ENCODE peak calls at places on chromosomes 12 and 14, in seven cellular contexts. One of them, this sample, is unnamed.

GRCh38 chr14:54590481-54590880 is 23.6 kb downstream of the SAMD4A start:
- DNase-seq in IMR-90: no peak
- DNase-seq in lower lobe of right lung: no peak
- DNase-seq in kidney: no peak
- DNase-seq in HCT116: no peak
- DNase-seq in ovary: no peak
- DNase-seq in coronary artery: no peak
- DNase-seq in this sample: no peak

GRCh38 chr12:25839470-25839869 is 119.0 kb upstream of the RASSF8 start:
- DNase-seq in IMR-90: peak; percentile 70
- DNase-seq in lower lobe of right lung: no peak
- DNase-seq in kidney: no peak
- DNase-seq in HCT116: no peak
- DNase-seq in ovary: no peak
- DNase-seq in coronary artery: no peak
- DNase-seq in this sample: no peak

GRCh38 chr12:94174576-94174975 is 26.2 kb downstream of the PLXNC1 start:
- DNase-seq in IMR-90: no peak
- DNase-seq in lower lobe of right lung: peak; percentile 66
- DNase-seq in kidney: no peak
- DNase-seq in HCT116: no peak
- DNase-seq in ovary: no peak
- DNase-seq in coronary artery: no peak
- DNase-seq in this sample: no peak

GRCh38 chr12:31331242-31331641 is 5.3 kb upstream of the SINHCAF start:
- DNase-seq in IMR-90: no peak
- DNase-seq in lower lobe of right lung: no peak
- DNase-seq in kidney: no peak
- DNase-seq in HCT116: no peak
- DNase-seq in ovary: no peak
- DNase-seq in coronary artery: no peak
- DNase-seq in this sample: no peak

GRCh38 chr12:18262514-18262913 is 1.2 kb downstream of the PIK3C2G start:
- DNase-seq in IMR-90: peak; percentile 15
- DNase-seq in lower lobe of right lung: no peak
- DNase-seq in kidney: no peak
- DNase-seq in HCT116: no peak
- DNase-seq in ovary: no peak
- DNase-seq in coronary artery: no peak
- DNase-seq in this sample: no peak

GRCh38 chr12:68792952-68793351 is 15.0 kb upstream of the MDM2 start:
- DNase-seq in IMR-90: peak; percentile 49
- DNase-seq in lower lobe of right lung: no peak
- DNase-seq in kidney: no peak
- DNase-seq in HCT116: peak; percentile 59
- DNase-seq in ovary: no peak
- DNase-seq in coronary artery: no peak
- DNase-seq in this sample: no peak

GRCh38 chr14:39229222-39229543 is 4.5 kb upstream of the MIA2 start:
- DNase-seq in IMR-90: peak; percentile 7
- DNase-seq in lower lobe of right lung: no peak
- DNase-seq in kidney: no peak
- DNase-seq in HCT116: no peak
- DNase-seq in ovary: no peak
- DNase-seq in coronary artery: no peak
- DNase-seq in this sample: no peak

GRCh38 chr14:90382491-90383125 is 14.2 kb upstream of the CALM1 start:
- DNase-seq in IMR-90: peak; percentile 79
- DNase-seq in lower lobe of right lung: peak; percentile 78
- DNase-seq in kidney: peak; percentile 86
- DNase-seq in HCT116: peak; percentile 42
- DNase-seq in ovary: peak; percentile 76
- DNase-seq in coronary artery: peak; percentile 86
- DNase-seq in this sample: peak; percentile 81

GRCh38 chr12:96015672-96016071 is 19.5 kb upstream of the HAL start:
- DNase-seq in IMR-90: peak; percentile 22
- DNase-seq in lower lobe of right lung: no peak
- DNase-seq in kidney: no peak
- DNase-seq in HCT116: no peak
- DNase-seq in ovary: no peak
- DNase-seq in coronary artery: no peak
- DNase-seq in this sample: no peak

GRCh38 chr12:31922341-31923062 is 36.7 kb upstream of the RESF1 start:
- DNase-seq in IMR-90: peak; percentile 3
- DNase-seq in lower lobe of right lung: no peak
- DNase-seq in kidney: no peak
- DNase-seq in HCT116: peak; percentile 18
- DNase-seq in ovary: no peak
- DNase-seq in coronary artery: no peak
- DNase-seq in this sample: no peak

GRCh38 chr12:67968316-67968715 is 20.9 kb upstream of the IFNG-AS1 start:
- DNase-seq in IMR-90: no peak
- DNase-seq in lower lobe of right lung: no peak
- DNase-seq in kidney: no peak
- DNase-seq in HCT116: no peak
- DNase-seq in ovary: no peak
- DNase-seq in coronary artery: no peak
- DNase-seq in this sample: no peak

GRCh38 chr12:104485651-104486341 is 29.0 kb downstream of the CHST11 start:
- DNase-seq in IMR-90: no peak
- DNase-seq in lower lobe of right lung: no peak
- DNase-seq in kidney: no peak
- DNase-seq in HCT116: no peak
- DNase-seq in ovary: no peak
- DNase-seq in coronary artery: no peak
- DNase-seq in this sample: no peak

GRCh38 chr14:68137704-68138619 is 318.4 kb downstream of the RAD51B start:
- DNase-seq in IMR-90: peak; percentile 95
- DNase-seq in lower lobe of right lung: no peak
- DNase-seq in kidney: peak; percentile 84
- DNase-seq in HCT116: peak; percentile 84
- DNase-seq in ovary: no peak
- DNase-seq in coronary artery: peak; percentile 78
- DNase-seq in this sample: no peak

GRCh38 chr14:106831322-106831720 is 1304.9 kb downstream of the TMEM121 start:
- DNase-seq in IMR-90: no peak
- DNase-seq in lower lobe of right lung: peak; percentile 65
- DNase-seq in kidney: no peak
- DNase-seq in HCT116: no peak
- DNase-seq in ovary: peak; percentile 35
- DNase-seq in coronary artery: no peak
- DNase-seq in this sample: peak; percentile 71

GRCh38 chr12:109685574-109686447 is 27.8 kb upstream of the FAM222A start:
- DNase-seq in IMR-90: no peak
- DNase-seq in lower lobe of right lung: no peak
- DNase-seq in kidney: peak; percentile 7
- DNase-seq in HCT116: no peak
- DNase-seq in ovary: no peak
- DNase-seq in coronary artery: no peak
- DNase-seq in this sample: no peak

GRCh38 chr14:89040438-89041244 is 216.2 kb downstream of the TTC8 start:
- DNase-seq in IMR-90: peak; percentile 86
- DNase-seq in lower lobe of right lung: peak; percentile 87
- DNase-seq in kidney: peak; percentile 94
- DNase-seq in HCT116: peak; percentile 73
- DNase-seq in ovary: peak; percentile 92
- DNase-seq in coronary artery: peak; percentile 95
- DNase-seq in this sample: peak; percentile 92
- H3K4me3 ChIP-seq in IMR-90: peak overlapping the region; percentile 38
- H3K4me3 ChIP-seq in lower lobe of right lung: peak overlapping the region; percentile 53
- H3K4me3 ChIP-seq in kidney: peak overlapping the region; percentile 72
- H3K4me3 ChIP-seq in HCT116: peak overlapping the region; percentile 37
- H3K4me3 ChIP-seq in ovary: peak overlapping the region; percentile 41
- H3K4me3 ChIP-seq in coronary artery: peak overlapping the region; percentile 69
- H3K4me3 ChIP-seq in this sample: peak overlapping the region; percentile 44

DNA sequence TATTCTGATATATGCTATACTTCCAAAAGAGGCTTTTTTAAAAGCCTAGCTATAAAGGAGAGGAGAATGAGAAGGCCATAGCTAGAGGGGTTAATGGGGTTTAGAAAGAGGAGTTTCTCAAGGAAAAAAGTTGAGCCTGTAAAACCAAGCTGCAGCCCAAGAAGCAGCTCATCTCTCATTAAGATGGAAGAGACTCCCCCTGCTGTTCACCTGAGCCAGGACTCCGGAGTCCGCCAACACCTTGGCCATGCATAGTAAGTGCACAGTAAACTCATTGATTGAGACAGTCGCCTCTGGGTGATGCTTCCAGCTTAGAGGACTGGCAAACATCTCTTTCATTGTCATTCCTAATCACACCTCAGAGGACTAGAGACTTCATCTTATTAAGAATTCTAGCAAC is 46.2 kb downstream of the ANO2 start:
- DNase-seq in IMR-90: no peak
- DNase-seq in lower lobe of right lung: no peak
- DNase-seq in kidney: no peak
- DNase-seq in HCT116: no peak
- DNase-seq in ovary: no peak
- DNase-seq in coronary artery: no peak
- DNase-seq in this sample: no peak
- TF ChIP-seq CTCF in IMR-90: no peak
- TF ChIP-seq CTCF in lower lobe of right lung: no peak
- TF ChIP-seq CTCF in kidney: no peak
- TF ChIP-seq CTCF in HCT116: peak; percentile 63
- TF ChIP-seq CTCF in ovary: no peak
- TF ChIP-seq CTCF in coronary artery: no peak
- TF ChIP-seq CTCF in this sample: no peak

GRCh38 chr14:69375182-69375581 is 22.9 kb downstream of the ERH start:
- DNase-seq in IMR-90: no peak
- DNase-seq in lower lobe of right lung: no peak
- DNase-seq in kidney: no peak
- DNase-seq in HCT116: no peak
- DNase-seq in ovary: no peak
- DNase-seq in coronary artery: no peak
- DNase-seq in this sample: no peak

GRCh38 chr14:69375722-69376121 is 22.4 kb downstream of the ERH start:
- DNase-seq in IMR-90: no peak
- DNase-seq in lower lobe of right lung: no peak
- DNase-seq in kidney: no peak
- DNase-seq in HCT116: no peak
- DNase-seq in ovary: no peak
- DNase-seq in coronary artery: no peak
- DNase-seq in this sample: no peak

GRCh38 chr14:69374235-69374634 is 23.9 kb downstream of the ERH start:
- DNase-seq in IMR-90: no peak
- DNase-seq in lower lobe of right lung: no peak
- DNase-seq in kidney: no peak
- DNase-seq in HCT116: no peak
- DNase-seq in ovary: no peak
- DNase-seq in coronary artery: no peak
- DNase-seq in this sample: no peak

GRCh38 chr14:69376439-69376838 is 21.7 kb downstream of the ERH start:
- DNase-seq in IMR-90: peak; percentile 77
- DNase-seq in lower lobe of right lung: no peak
- DNase-seq in kidney: no peak
- DNase-seq in HCT116: no peak
- DNase-seq in ovary: no peak
- DNase-seq in coronary artery: no peak
- DNase-seq in this sample: no peak

GRCh38 chr14:69378274-69378673 is 19.8 kb downstream of the ERH start:
- DNase-seq in IMR-90: no peak
- DNase-seq in lower lobe of right lung: no peak
- DNase-seq in kidney: no peak
- DNase-seq in HCT116: no peak
- DNase-seq in ovary: no peak
- DNase-seq in coronary artery: no peak
- DNase-seq in this sample: no peak
- H3K27ac ChIP-seq in IMR-90: no peak overlapping the region
- H3K27ac ChIP-seq in lower lobe of right lung: no peak overlapping the region
- H3K27ac ChIP-seq in kidney: no peak overlapping the region
- H3K27ac ChIP-seq in HCT116: no peak overlapping the region
- H3K27ac ChIP-seq in ovary: no peak overlapping the region
- H3K27ac ChIP-seq in coronary artery: no peak overlapping the region
- H3K27ac ChIP-seq in this sample: no peak overlapping the region

DNA sequence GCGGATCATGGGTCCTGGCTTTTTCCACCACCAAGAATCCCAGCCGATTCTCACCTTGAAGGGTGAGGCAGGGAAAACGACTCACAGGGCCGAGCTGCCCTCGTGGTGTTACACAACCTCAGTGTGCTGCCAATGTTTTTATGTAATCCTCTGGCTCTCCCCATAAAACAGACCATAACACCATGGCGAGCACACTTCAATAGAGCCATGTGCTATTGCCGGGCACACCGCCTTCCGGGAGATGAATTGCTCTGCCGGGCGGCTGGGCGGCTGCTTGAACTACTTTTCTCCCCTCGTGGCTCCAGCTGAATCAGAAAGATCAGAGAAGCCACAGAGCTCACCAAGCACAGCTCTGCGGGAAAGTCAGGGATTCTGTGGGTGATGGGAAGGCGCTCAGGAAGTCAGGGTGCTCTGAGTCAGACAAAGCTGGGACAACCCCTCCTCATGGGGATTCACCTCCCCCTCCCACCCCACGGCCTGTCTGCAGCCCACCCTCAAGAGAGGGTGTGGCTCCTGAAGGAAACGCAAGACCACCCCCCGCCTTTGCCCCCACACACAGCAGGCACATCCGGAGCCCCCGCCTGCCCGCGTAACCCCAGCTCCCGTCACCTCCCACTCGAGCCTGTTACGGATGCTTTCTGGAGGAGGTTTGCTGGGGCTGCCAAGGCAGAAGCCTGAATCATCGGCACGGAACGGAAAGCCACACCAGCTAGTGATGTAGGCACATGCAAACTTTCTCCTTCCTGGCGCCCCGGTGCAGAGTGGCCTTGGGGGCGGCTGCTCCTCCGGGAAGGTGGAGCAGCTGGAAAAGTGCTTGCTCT is 1.8 kb downstream of the GALNT9 start:
- DNase-seq in IMR-90: peak; percentile 82
- DNase-seq in lower lobe of right lung: peak; percentile 53
- DNase-seq in kidney: peak; percentile 86
- DNase-seq in HCT116: no peak
- DNase-seq in ovary: no peak
- DNase-seq in coronary artery: no peak
- DNase-seq in this sample: peak; percentile 80
- H3K4me3 ChIP-seq in IMR-90: no peak overlapping the region
- H3K4me3 ChIP-seq in lower lobe of right lung: no peak overlapping the region
- H3K4me3 ChIP-seq in kidney: no peak overlapping the region
- H3K4me3 ChIP-seq in HCT116: no peak overlapping the region
- H3K4me3 ChIP-seq in ovary: no peak overlapping the region
- H3K4me3 ChIP-seq in coronary artery: peak overlapping the region; percentile 51
- H3K4me3 ChIP-seq in this sample: no peak overlapping the region